ENCODE peak calls at places on chromosomes 3 and 15, in nine cellular contexts. One of them, this sample, is unnamed.

GRCh38 chr3:107661447-107662108 is 138.8 kb downstream of the BBX start:
- DNase-seq in A549: no peak
- DNase-seq in T-cell: no peak
- DNase-seq in stimulated activated CD8-positive, alpha-beta memory T cell treated with anti-CD3 and anti-CD28 coated beads, Interleukin-15, amount 100 ng/mL, for 24 hours: no peak
- DNase-seq in OCI-LY7: no peak
- DNase-seq in NCI-H146: no peak
- DNase-seq in H7: no peak
- DNase-seq in NCI-H774: no peak
- DNase-seq in T-helper 2 cell: no peak
- DNase-seq in this sample: no peak

GRCh38 chr3:152968388-152969024 is 133.6 kb downstream of the P2RY1 start:
- DNase-seq in OCI-LY7: no peak
- DNase-seq in NCI-H146: no peak
- DNase-seq in T-cell: no peak
- DNase-seq in A549: no peak
- DNase-seq in H7: no peak
- DNase-seq in stimulated activated CD8-positive, alpha-beta memory T cell treated with anti-CD3 and anti-CD28 coated beads, Interleukin-15, amount 100 ng/mL, for 24 hours: no peak
- DNase-seq in T-helper 2 cell: no peak
- DNase-seq in NCI-H774: no peak
- DNase-seq in this sample: no peak

GRCh38 chr15:65377105-65377975 is 462 bp downstream of the IGDCC3 start:
- DNase-seq in NCI-H774: no peak
- DNase-seq in H7: peak
- DNase-seq in stimulated activated CD8-positive, alpha-beta memory T cell treated with anti-CD3 and anti-CD28 coated beads, Interleukin-15, amount 100 ng/mL, for 24 hours: no peak
- DNase-seq in OCI-LY7: no peak
- DNase-seq in T-cell: no peak
- DNase-seq in T-helper 2 cell: no peak
- DNase-seq in A549: peak
- DNase-seq in NCI-H146: peak
- DNase-seq in this sample: no peak

GRCh38 chr3:112653881-112654300 is 12.9 kb upstream of the CCDC80 start:
- DNase-seq in H7: no peak
- DNase-seq in OCI-LY7: no peak
- DNase-seq in T-helper 2 cell: no peak
- DNase-seq in A549: peak
- DNase-seq in NCI-H774: no peak
- DNase-seq in stimulated activated CD8-positive, alpha-beta memory T cell treated with anti-CD3 and anti-CD28 coated beads, Interleukin-15, amount 100 ng/mL, for 24 hours: no peak
- DNase-seq in NCI-H146: no peak
- DNase-seq in T-cell: no peak
- DNase-seq in this sample: no peak

GRCh38 chr3:53288214-53288613 is 32.4 kb upstream of the TKT start:
- DNase-seq in T-helper 2 cell: no peak
- DNase-seq in OCI-LY7: no peak
- DNase-seq in T-cell: no peak
- DNase-seq in NCI-H146: no peak
- DNase-seq in NCI-H774: no peak
- DNase-seq in H7: no peak
- DNase-seq in stimulated activated CD8-positive, alpha-beta memory T cell treated with anti-CD3 and anti-CD28 coated beads, Interleukin-15, amount 100 ng/mL, for 24 hours: no peak
- DNase-seq in A549: no peak
- DNase-seq in this sample: no peak

GRCh38 chr3:190701096-190701532 is 161.4 kb downstream of the GMNC start:
- DNase-seq in stimulated activated CD8-positive, alpha-beta memory T cell treated with anti-CD3 and anti-CD28 coated beads, Interleukin-15, amount 100 ng/mL, for 24 hours: no peak
- DNase-seq in T-helper 2 cell: no peak
- DNase-seq in NCI-H146: peak
- DNase-seq in A549: peak
- DNase-seq in H7: no peak
- DNase-seq in OCI-LY7: peak
- DNase-seq in T-cell: no peak
- DNase-seq in NCI-H774: peak
- DNase-seq in this sample: no peak

GRCh38 chr3:196619213-196619612 is 20.3 kb upstream of the NRROS start:
- DNase-seq in OCI-LY7: no peak
- DNase-seq in A549: no peak
- DNase-seq in stimulated activated CD8-positive, alpha-beta memory T cell treated with anti-CD3 and anti-CD28 coated beads, Interleukin-15, amount 100 ng/mL, for 24 hours: no peak
- DNase-seq in NCI-H774: peak
- DNase-seq in H7: no peak
- DNase-seq in T-helper 2 cell: no peak
- DNase-seq in T-cell: no peak
- DNase-seq in NCI-H146: peak
- DNase-seq in this sample: no peak

GRCh38 chr3:123635220-123635619 is 50.4 kb upstream of the HACD2 start:
- DNase-seq in A549: no peak
- DNase-seq in stimulated activated CD8-positive, alpha-beta memory T cell treated with anti-CD3 and anti-CD28 coated beads, Interleukin-15, amount 100 ng/mL, for 24 hours: no peak
- DNase-seq in T-helper 2 cell: no peak
- DNase-seq in NCI-H774: no peak
- DNase-seq in NCI-H146: peak
- DNase-seq in T-cell: no peak
- DNase-seq in H7: peak
- DNase-seq in OCI-LY7: no peak
- DNase-seq in this sample: no peak

GRCh38 chr3:136263251-136263650 is 13.1 kb downstream of the PCCB start:
- DNase-seq in stimulated activated CD8-positive, alpha-beta memory T cell treated with anti-CD3 and anti-CD28 coated beads, Interleukin-15, amount 100 ng/mL, for 24 hours: no peak
- DNase-seq in T-cell: no peak
- DNase-seq in A549: no peak
- DNase-seq in H7: no peak
- DNase-seq in NCI-H774: no peak
- DNase-seq in T-helper 2 cell: no peak
- DNase-seq in OCI-LY7: no peak
- DNase-seq in NCI-H146: no peak
- DNase-seq in this sample: no peak

GRCh38 chr3:42698216-42698910 is 4.2 kb downstream of the HHATL start:
- DNase-seq in T-helper 2 cell: no peak
- DNase-seq in H7: peak
- DNase-seq in OCI-LY7: no peak
- DNase-seq in A549: no peak
- DNase-seq in stimulated activated CD8-positive, alpha-beta memory T cell treated with anti-CD3 and anti-CD28 coated beads, Interleukin-15, amount 100 ng/mL, for 24 hours: no peak
- DNase-seq in NCI-H774: no peak
- DNase-seq in NCI-H146: no peak
- DNase-seq in T-cell: no peak
- DNase-seq in this sample: no peak

GRCh38 chr3:129539201-129539600 is 3.8 kb upstream of the H1-8 start:
- DNase-seq in A549: no peak
- DNase-seq in T-helper 2 cell: no peak
- DNase-seq in stimulated activated CD8-positive, alpha-beta memory T cell treated with anti-CD3 and anti-CD28 coated beads, Interleukin-15, amount 100 ng/mL, for 24 hours: no peak
- DNase-seq in T-cell: no peak
- DNase-seq in NCI-H774: no peak
- DNase-seq in H7: no peak
- DNase-seq in NCI-H146: no peak
- DNase-seq in OCI-LY7: no peak
- DNase-seq in this sample: no peak

GRCh38 chr3:115040673-115041286 is 106.3 kb downstream of the ZBTB20 start:
- DNase-seq in T-cell: peak
- DNase-seq in OCI-LY7: peak
- DNase-seq in stimulated activated CD8-positive, alpha-beta memory T cell treated with anti-CD3 and anti-CD28 coated beads, Interleukin-15, amount 100 ng/mL, for 24 hours: no peak
- DNase-seq in A549: peak
- DNase-seq in T-helper 2 cell: peak
- DNase-seq in NCI-H774: no peak
- DNase-seq in NCI-H146: peak
- DNase-seq in H7: peak
- DNase-seq in this sample: peak

GRCh38 chr15:22871481-22872076 is 33.1 kb downstream of the NIPA2 start:
- DNase-seq in OCI-LY7: no peak
- DNase-seq in T-helper 2 cell: no peak
- DNase-seq in NCI-H774: no peak
- DNase-seq in A549: no peak
- DNase-seq in stimulated activated CD8-positive, alpha-beta memory T cell treated with anti-CD3 and anti-CD28 coated beads, Interleukin-15, amount 100 ng/mL, for 24 hours: no peak
- DNase-seq in H7: no peak
- DNase-seq in NCI-H146: no peak
- DNase-seq in T-cell: no peak
- DNase-seq in this sample: no peak

GRCh38 chr15:91456251-91456718 is 356.2 kb downstream of the SV2B start:
- DNase-seq in T-helper 2 cell: no peak
- DNase-seq in H7: no peak
- DNase-seq in NCI-H146: peak
- DNase-seq in A549: no peak
- DNase-seq in NCI-H774: no peak
- DNase-seq in stimulated activated CD8-positive, alpha-beta memory T cell treated with anti-CD3 and anti-CD28 coated beads, Interleukin-15, amount 100 ng/mL, for 24 hours: no peak
- DNase-seq in OCI-LY7: no peak
- DNase-seq in T-cell: no peak
- DNase-seq in this sample: no peak

GRCh38 chr3:14796403-14797077 is 22.2 kb upstream of the FGD5 start:
- DNase-seq in H7: peak
- DNase-seq in OCI-LY7: no peak
- DNase-seq in NCI-H146: no peak
- DNase-seq in stimulated activated CD8-positive, alpha-beta memory T cell treated with anti-CD3 and anti-CD28 coated beads, Interleukin-15, amount 100 ng/mL, for 24 hours: no peak
- DNase-seq in A549: no peak
- DNase-seq in NCI-H774: no peak
- DNase-seq in T-cell: no peak
- DNase-seq in T-helper 2 cell: no peak
- DNase-seq in this sample: no peak

GRCh38 chr15:85423256-85423655 is 42.9 kb downstream of the AKAP13 start:
- DNase-seq in NCI-H146: no peak
- DNase-seq in T-helper 2 cell: no peak
- DNase-seq in A549: no peak
- DNase-seq in stimulated activated CD8-positive, alpha-beta memory T cell treated with anti-CD3 and anti-CD28 coated beads, Interleukin-15, amount 100 ng/mL, for 24 hours: no peak
- DNase-seq in T-cell: no peak
- DNase-seq in NCI-H774: no peak
- DNase-seq in OCI-LY7: no peak
- DNase-seq in H7: no peak
- DNase-seq in this sample: no peak

GRCh38 chr3:189513281-189514151 is 117.7 kb upstream of the TP63 start:
- DNase-seq in A549: no peak
- DNase-seq in T-helper 2 cell: no peak
- DNase-seq in H7: no peak
- DNase-seq in NCI-H774: no peak
- DNase-seq in T-cell: no peak
- DNase-seq in stimulated activated CD8-positive, alpha-beta memory T cell treated with anti-CD3 and anti-CD28 coated beads, Interleukin-15, amount 100 ng/mL, for 24 hours: no peak
- DNase-seq in NCI-H146: peak
- DNase-seq in OCI-LY7: no peak
- DNase-seq in this sample: no peak

This sample was measured in CD8-positive, alpha-beta T cell.